ENCODE peak calls at places on chromosomes 11 and 22, in five cellular contexts. V is Caco-2, G is BE2C, W is psoas muscle, S is iPS DF 6.9. F is an unnamed sample.

GRCh38 chr11:66568124-66568916 is at the start of gene CTSF:
- DNase-seq in G (peak; percentile 92), V (no peak), S (no peak), W (peak; percentile 95), F (peak; percentile 48)

GRCh38 chr11:70073188-70073817 is 4.8 kb upstream of the ANO1 start:
- DNase-seq in S (no peak), V (no peak), W (no peak), G (no peak), F (no peak)

GRCh38 chr11:115244758-115245157 is 259.5 kb downstream of the CADM1 start:
- DNase-seq in W (no peak), G (no peak), V (no peak), S (no peak), F (no peak)

GRCh38 chr11:132803436-132803835 is 728.9 kb downstream of the OPCML start:
- DNase-seq in S (no peak), G (no peak), W (no peak), V (no peak), F (no peak)

GRCh38 chr11:75337195-75337654 is 14.2 kb downstream of the ARRB1 start:
- DNase-seq in G (peak; percentile 57), W (no peak), S (no peak), V (no peak), F (no peak)

GRCh38 chr22:36951746-36952145 is 38.3 kb downstream of the CSF2RB start:
- DNase-seq in V (no peak), S (no peak), G (no peak), W (no peak), F (no peak)

GRCh38 chr22:36238348-36239149 is 778 bp downstream of the APOL2 start:
- DNase-seq in W (no peak), G (peak; percentile 50), V (no peak), S (no peak), F (no peak)

GRCh38 chr11:67582026-67582425 is 1.6 kb upstream of the GSTP1 start:
- DNase-seq in V (no peak), S (no peak), G (no peak), W (no peak), F (no peak)

GRCh38 chr22:29212738-29213137 is 7.0 kb downstream of the EMID1 start:
- DNase-seq in G (no peak), V (no peak), W (no peak), S (no peak), F (no peak)

GRCh38 chr11:61487342-61488025 is 21.1 kb upstream of the LRRC10B start:
- DNase-seq in W (no peak), G (no peak), V (no peak), S (no peak), F (no peak)

GRCh38 chr11:60971520-60971919 is at the start of gene CD6:
- DNase-seq in S (no peak), V (no peak), W (no peak), G (no peak), F (peak; percentile 58)

GRCh38 chr11:24793479-24793878 is 296.6 kb downstream of the LUZP2 start:
- DNase-seq in G (no peak), W (no peak), S (no peak), V (no peak), F (no peak)

GRCh38 chr22:37021041-37021440 is 1.5 kb downstream of the MPST start:
- DNase-seq in G (no peak), S (no peak), V (no peak), W (peak; percentile 16), F (no peak)

GRCh38 chr11:65493367-65494176 is 5.3 kb upstream of the MALAT1 start:
- DNase-seq in S (no peak), W (peak; percentile 92), V (peak; percentile 74), G (no peak), F (no peak)

GRCh38 chr11:1049431-1049891 is 12.9 kb upstream of the MUC6 start:
- DNase-seq in S (no peak), V (no peak), G (peak; percentile 3), W (peak; percentile 48), F (no peak)

GRCh38 chr11:118870396-118871343 is 13.0 kb upstream of the CXCR5 start:
- DNase-seq in G (no peak), V (peak; percentile 36), S (no peak), W (peak; percentile 71), F (no peak)

GRCh38 chr22:20889904-20890303 is 27.3 kb upstream of the CRKL start:
- DNase-seq in V (no peak), W (no peak), S (no peak), G (no peak), F (no peak)

GRCh38 chr11:285021-285893 is 3.7 kb upstream of the PGGHG start:
- DNase-seq in W (peak; percentile 32), V (no peak), S (no peak), G (no peak), F (no peak)

GRCh38 chr11:93740031-93740801 is 1.1 kb downstream of the TAF1D start:
- DNase-seq in W (no peak), S (no peak), G (no peak), V (peak; percentile 76), F (peak; percentile 24)

GRCh38 chr11:87374206-87374793 is 336.6 kb downstream of the TMEM135 start:
- DNase-seq in S (no peak), G (no peak), V (no peak), W (no peak), F (no peak)

GRCh38 chr11:18394928-18395734 is 768 bp downstream of the LDHA start:
- DNase-seq in W (peak; percentile 72), V (peak; percentile 20), S (no peak), G (no peak), F (peak; percentile 5)

GRCh38 chr11:83070878-83071640 is 638 bp downstream of the RAB30 start:
- DNase-seq in S (no peak), V (peak; percentile 53), G (peak; percentile 52), W (peak; percentile 76), F (no peak)

GRCh38 chr22:28773461-28773867 is 969 bp downstream of the CCDC117 start:
- DNase-seq in V (no peak), S (no peak), G (no peak), W (no peak), F (no peak)

GRCh38 chr22:30317778-30318177 is 9.0 kb downstream of the TBC1D10A start:
- DNase-seq in V (no peak), S (no peak), W (no peak), G (no peak), F (no peak)
- H3K27me3 ChIP-seq in V (no peaks in the 10 kb centered on the region), S (no peaks in the 10 kb centered on the region), W (no peaks in the 10 kb centered on the region), G (no peaks in the 10 kb centered on the region), F (no peaks in the 10 kb centered on the region)

GRCh38 chr11:123409456-123409801 is 20.6 kb upstream of the GRAMD1B start:
- DNase-seq in W (no peak), V (no peak), S (no peak), G (no peak), F (no peak)

GRCh38 chr11:123408619-123409455 is 21.2 kb upstream of the GRAMD1B start:
- DNase-seq in V (no peak), S (no peak), W (no peak), G (no peak), F (no peak)

GRCh38 chr11:123407996-123408597 is 22.0 kb upstream of the GRAMD1B start:
- DNase-seq in S (no peak), W (no peak), V (no peak), G (no peak), F (no peak)

GRCh38 chr11:123406441-123407123 is 23.5 kb upstream of the GRAMD1B start:
- DNase-seq in W (no peak), S (no peak), G (no peak), V (no peak), F (no peak)

DNA sequence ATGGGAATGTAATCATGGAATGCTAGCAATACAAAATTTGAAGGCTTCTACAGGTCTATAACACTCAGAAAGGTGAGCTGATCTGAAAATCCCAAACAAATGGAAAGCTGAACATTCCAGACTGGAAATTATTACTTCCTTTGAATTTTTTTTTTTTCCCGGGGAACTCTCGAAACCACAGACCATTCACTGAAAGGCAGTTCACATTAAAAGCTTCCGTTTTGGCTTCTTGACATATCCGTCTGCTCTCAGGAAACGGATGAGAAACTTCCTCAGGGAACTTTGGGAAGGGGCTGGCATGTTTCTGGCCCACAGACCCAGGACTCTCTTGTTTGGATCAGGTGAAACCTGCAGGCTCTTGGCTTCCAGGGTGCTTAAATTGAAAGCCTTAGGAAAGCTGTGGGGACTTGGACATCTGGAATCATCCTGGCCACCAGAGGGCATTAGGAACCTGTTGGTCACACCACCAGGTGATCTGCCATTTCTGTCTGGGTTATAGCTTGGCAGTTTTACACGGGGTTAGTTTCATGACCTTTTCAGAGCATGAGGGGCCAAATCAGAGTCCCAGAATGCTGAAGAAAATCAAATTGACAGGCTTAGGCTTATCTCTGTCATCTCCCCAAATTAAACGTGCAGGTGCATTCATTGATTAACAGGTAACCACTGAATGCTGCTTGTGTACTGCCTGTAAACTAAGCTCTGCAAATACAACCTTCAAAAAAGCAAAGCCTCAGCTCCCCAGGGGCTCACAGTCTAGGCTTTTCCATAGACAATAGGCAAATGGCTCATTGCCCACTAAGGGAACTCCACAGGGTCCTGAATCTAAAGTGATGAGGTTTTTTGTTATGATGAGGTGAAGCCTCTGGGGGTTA is 22.7 kb upstream of the GRAMD1B start:
- DNase-seq in W (peak; percentile 59), V (peak; percentile 83), G (peak; percentile 80), S (no peak), F (peak; percentile 28)
- H3K4me1 ChIP-seq in W (no peaks in the 10 kb centered on the region), V (peaks cover 16% of the 10 kb centered on the region), G (peaks cover 28% of the 10 kb centered on the region), S (peaks cover 1% of the 10 kb centered on the region), F (no peaks in the 10 kb centered on the region)

GRCh38 chr22:50091092-50091491 is 1.3 kb downstream of the MOV10L1 start:
- DNase-seq in S (no peak), V (no peak), W (no peak), G (no peak), F (no peak)

GRCh38 chr22:50088096-50088495 is 1.7 kb upstream of the MOV10L1 start:
- DNase-seq in S (no peak), G (no peak), W (no peak), V (no peak), F (no peak)

GRCh38 chr22:50089231-50090140 is at the start of gene MOV10L1:
- DNase-seq in G (no peak), W (no peak), V (no peak), S (no peak), F (peak; percentile 18)

GRCh38 chr22:50090141-50090714 is 422 bp downstream of the MOV10L1 start:
- DNase-seq in V (no peak), G (no peak), W (no peak), S (no peak), F (no peak)

GRCh38 chr22:50092342-50092741 is 2.5 kb downstream of the MOV10L1 start:
- DNase-seq in V (no peak), S (no peak), G (no peak), W (no peak), F (no peak)
- H3K27me3 ChIP-seq in V (no peaks in the 10 kb centered on the region), S (no peaks in the 10 kb centered on the region), G (no peaks in the 10 kb centered on the region), W (peaks cover 10% of the 10 kb centered on the region), F (no peaks in the 10 kb centered on the region)

DNA sequence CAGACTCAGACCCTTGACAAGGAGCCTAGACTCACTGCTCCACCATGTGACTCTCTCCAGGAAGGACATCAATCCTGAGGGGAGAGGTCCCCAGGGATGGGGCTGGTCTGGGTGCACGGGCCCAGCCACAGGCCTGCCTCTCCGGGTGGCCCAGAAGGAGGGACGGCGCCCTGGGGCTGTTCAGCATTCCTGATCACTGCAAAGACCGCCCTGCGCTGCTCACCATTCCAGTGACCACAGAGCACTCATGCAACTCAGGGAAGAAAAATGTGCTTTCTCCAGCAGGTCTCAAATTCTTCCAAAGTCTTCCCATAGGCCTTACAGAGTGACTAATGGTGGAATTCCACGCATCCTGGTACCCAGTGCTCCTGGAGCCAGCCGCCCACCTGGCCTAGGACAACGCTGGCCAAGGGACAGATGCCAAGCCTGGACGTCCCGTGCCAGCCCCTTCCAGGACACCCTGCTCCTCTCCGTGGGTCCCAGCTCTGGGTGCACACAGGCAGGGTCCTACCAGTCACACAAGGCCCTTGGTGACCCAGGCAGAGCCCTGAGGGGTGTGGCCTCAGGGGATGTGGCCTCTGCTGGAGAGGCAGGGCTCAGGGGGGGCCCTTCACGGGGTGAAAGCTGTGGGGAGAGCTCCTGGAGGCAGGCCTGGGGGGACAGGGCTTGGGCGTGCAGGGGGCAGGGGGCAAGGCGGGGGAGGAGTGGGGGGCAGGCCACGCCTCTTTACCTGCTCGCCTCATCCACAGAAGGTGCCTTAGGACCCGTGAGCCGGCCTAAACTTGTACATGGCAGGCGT is 178.8 kb downstream of the IGLL1 start:
- DNase-seq in V (no peak), W (peak; percentile 39), G (no peak), S (no peak), F (no peak)
- H3K4me1 ChIP-seq in V (peaks cover 5% of the 10 kb centered on the region), W (no peaks in the 10 kb centered on the region), G (peaks cover 3% of the 10 kb centered on the region), S (peaks cover 1% of the 10 kb centered on the region), F (peaks cover 4% of the 10 kb centered on the region)